ENCODE peak calls at places on chromosomes 4 and X, in six cellular contexts. One of them, this sample, is unnamed.
A peak's percentile ranks its signal among the peaks of the same experiment; 100 is the strongest.

GRCh38 chr4:37188100-37188499 is 56.4 kb upstream of the NWD2 start:
- DNase-seq in tibial nerve: no peak
- DNase-seq in glutamatergic neuron: no peak
- DNase-seq in IMR-90: no peak
- DNase-seq in Panc1: no peak
- DNase-seq in GM13976: no peak
- DNase-seq in this sample: no peak

GRCh38 chrX:130861462-130861861 is 41.5 kb downstream of the ENOX2 start:
- DNase-seq in tibial nerve: no peak
- DNase-seq in glutamatergic neuron: no peak
- DNase-seq in IMR-90: no peak
- DNase-seq in Panc1: no peak
- DNase-seq in GM13976: no peak
- DNase-seq in this sample: no peak

GRCh38 chr4:5809216-5809776 is 83.6 kb downstream of the CRMP1 start:
- DNase-seq in tibial nerve: no peak
- DNase-seq in glutamatergic neuron: no peak
- DNase-seq in IMR-90: peak; percentile 41
- DNase-seq in Panc1: no peak
- DNase-seq in GM13976: no peak
- DNase-seq in this sample: no peak

GRCh38 chrX:45598841-45599240 is 398.2 kb upstream of the DIPK2B start:
- DNase-seq in tibial nerve: no peak
- DNase-seq in glutamatergic neuron: no peak
- DNase-seq in IMR-90: peak; percentile 74
- DNase-seq in Panc1: no peak
- DNase-seq in GM13976: no peak
- DNase-seq in this sample: no peak

GRCh38 chr4:122827258-122827887 is 742 bp downstream of the FGF2 start:
- DNase-seq in tibial nerve: peak; percentile 25
- DNase-seq in glutamatergic neuron: peak; percentile 70
- DNase-seq in IMR-90: peak; percentile 25
- DNase-seq in Panc1: no peak
- DNase-seq in GM13976: peak; percentile 71
- DNase-seq in this sample: peak; percentile 22

GRCh38 chrX:47515941-47516649 is 33.1 kb upstream of the ZNF41 start:
- DNase-seq in tibial nerve: no peak
- DNase-seq in glutamatergic neuron: no peak
- DNase-seq in IMR-90: peak; percentile 45
- DNase-seq in Panc1: no peak
- DNase-seq in GM13976: no peak
- DNase-seq in this sample: no peak

GRCh38 chr4:186541801-186542200 is 13.6 kb downstream of the MTNR1A start:
- DNase-seq in tibial nerve: no peak
- DNase-seq in glutamatergic neuron: no peak
- DNase-seq in IMR-90: no peak
- DNase-seq in Panc1: no peak
- DNase-seq in GM13976: no peak
- DNase-seq in this sample: no peak

GRCh38 chr4:122555216-122555615 is 65.7 kb downstream of the IL21 start:
- DNase-seq in tibial nerve: no peak
- DNase-seq in glutamatergic neuron: no peak
- DNase-seq in IMR-90: no peak
- DNase-seq in Panc1: no peak
- DNase-seq in GM13976: no peak
- DNase-seq in this sample: no peak

GRCh38 chr4:1752284-1753041 is 31.1 kb downstream of the TACC3 start:
- DNase-seq in tibial nerve: no peak
- DNase-seq in glutamatergic neuron: no peak
- DNase-seq in IMR-90: peak; percentile 7
- DNase-seq in Panc1: no peak
- DNase-seq in GM13976: no peak
- DNase-seq in this sample: no peak

GRCh38 chr4:24743931-24744330 is 51.4 kb upstream of the SOD3 start:
- DNase-seq in tibial nerve: no peak
- DNase-seq in glutamatergic neuron: no peak
- DNase-seq in IMR-90: peak; percentile 4
- DNase-seq in Panc1: no peak
- DNase-seq in GM13976: no peak
- DNase-seq in this sample: no peak

GRCh38 chr4:48228887-48229462 is 40.7 kb downstream of the TEC start:
- DNase-seq in tibial nerve: no peak
- DNase-seq in glutamatergic neuron: no peak
- DNase-seq in IMR-90: peak; percentile 1
- DNase-seq in Panc1: no peak
- DNase-seq in GM13976: no peak
- DNase-seq in this sample: no peak

GRCh38 chr4:183838987-183839712 is 66.0 kb upstream of the STOX2 start:
- DNase-seq in tibial nerve: no peak
- DNase-seq in glutamatergic neuron: no peak
- DNase-seq in IMR-90: peak; percentile 15
- DNase-seq in Panc1: no peak
- DNase-seq in GM13976: no peak
- DNase-seq in this sample: no peak

GRCh38 chrX:98523026-98523425 is 1639.3 kb downstream of the RPA4 start:
- DNase-seq in tibial nerve: no peak
- DNase-seq in glutamatergic neuron: no peak
- DNase-seq in IMR-90: no peak
- DNase-seq in Panc1: no peak
- DNase-seq in GM13976: no peak
- DNase-seq in this sample: no peak

GRCh38 chr4:169383724-169384123 is 113.0 kb upstream of the SH3RF1 start:
- DNase-seq in tibial nerve: no peak
- DNase-seq in glutamatergic neuron: no peak
- DNase-seq in IMR-90: peak; percentile 97
- DNase-seq in Panc1: no peak
- DNase-seq in GM13976: no peak
- DNase-seq in this sample: no peak

GRCh38 chr4:3311095-3311372 is 18.2 kb downstream of the RGS12 start:
- DNase-seq in tibial nerve: no peak
- DNase-seq in glutamatergic neuron: no peak
- DNase-seq in IMR-90: no peak
- DNase-seq in Panc1: no peak
- DNase-seq in GM13976: no peak
- DNase-seq in this sample: no peak

GRCh38 chr4:101994247-101994775 is 203.8 kb downstream of the BANK1 start:
- DNase-seq in tibial nerve: no peak
- DNase-seq in glutamatergic neuron: no peak
- DNase-seq in IMR-90: no peak
- DNase-seq in Panc1: no peak
- DNase-seq in GM13976: no peak
- DNase-seq in this sample: no peak

GRCh38 chr4:101987623-101988243 is 197.2 kb downstream of the BANK1 start:
- DNase-seq in tibial nerve: no peak
- DNase-seq in glutamatergic neuron: no peak
- DNase-seq in IMR-90: no peak
- DNase-seq in Panc1: no peak
- DNase-seq in GM13976: no peak
- DNase-seq in this sample: no peak

GRCh38 chr4:101989551-101989950 is 199.0 kb downstream of the BANK1 start:
- DNase-seq in tibial nerve: no peak
- DNase-seq in glutamatergic neuron: no peak
- DNase-seq in IMR-90: no peak
- DNase-seq in Panc1: no peak
- DNase-seq in GM13976: no peak
- DNase-seq in this sample: no peak

GRCh38 chr4:101993841-101994221 is 203.3 kb downstream of the BANK1 start:
- DNase-seq in tibial nerve: no peak
- DNase-seq in glutamatergic neuron: no peak
- DNase-seq in IMR-90: no peak
- DNase-seq in Panc1: no peak
- DNase-seq in GM13976: no peak
- DNase-seq in this sample: no peak

DNA sequence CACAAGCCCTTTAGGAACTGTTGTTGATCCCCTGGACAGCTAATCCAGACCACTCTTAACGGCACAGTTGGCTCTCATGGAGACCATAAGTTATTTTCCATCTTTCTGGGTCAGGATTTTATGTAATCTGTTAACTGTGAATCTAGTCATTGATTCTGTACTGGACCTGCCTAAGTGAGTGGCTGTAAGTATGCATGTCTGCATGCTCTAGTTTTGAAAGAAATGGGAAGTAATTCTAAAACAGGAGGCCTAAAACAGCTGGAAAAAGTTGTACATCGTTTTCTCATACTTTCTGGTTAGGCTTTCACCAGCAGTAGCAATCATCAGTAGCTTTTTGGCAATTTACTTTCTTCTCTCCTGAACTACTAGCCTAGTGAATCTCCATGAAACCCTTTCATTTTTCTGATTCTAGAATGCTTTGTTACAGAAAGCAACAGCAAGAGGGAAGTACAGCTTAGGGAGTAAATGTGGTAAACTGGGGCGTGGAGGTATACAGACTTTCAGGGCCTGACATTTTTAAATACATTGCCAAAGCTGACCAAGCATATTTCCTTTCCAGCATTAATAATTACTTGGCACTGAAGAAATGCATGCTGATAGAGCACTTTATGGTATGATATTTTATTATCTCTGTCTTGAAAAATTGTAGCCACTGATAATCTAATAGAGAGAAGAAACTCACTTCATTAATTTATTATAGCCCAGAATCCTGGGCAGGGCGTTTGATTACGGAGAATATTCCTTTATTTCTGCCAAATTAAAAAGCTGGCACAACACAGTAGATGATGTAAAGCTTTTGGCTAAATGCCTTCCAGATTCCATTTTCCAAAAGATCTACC is 202.7 kb downstream of the BANK1 start:
- DNase-seq in tibial nerve: no peak
- DNase-seq in glutamatergic neuron: no peak
- DNase-seq in IMR-90: no peak
- DNase-seq in Panc1: no peak
- DNase-seq in GM13976: no peak
- DNase-seq in this sample: no peak
- TF ChIP-seq CTCF in tibial nerve: no peak
- TF ChIP-seq CTCF in glutamatergic neuron: no peak
- TF ChIP-seq CTCF in IMR-90: no peak
- TF ChIP-seq CTCF in Panc1: no peak
- TF ChIP-seq CTCF in GM13976: no peak
- TF ChIP-seq CTCF in this sample: no peak

DNA sequence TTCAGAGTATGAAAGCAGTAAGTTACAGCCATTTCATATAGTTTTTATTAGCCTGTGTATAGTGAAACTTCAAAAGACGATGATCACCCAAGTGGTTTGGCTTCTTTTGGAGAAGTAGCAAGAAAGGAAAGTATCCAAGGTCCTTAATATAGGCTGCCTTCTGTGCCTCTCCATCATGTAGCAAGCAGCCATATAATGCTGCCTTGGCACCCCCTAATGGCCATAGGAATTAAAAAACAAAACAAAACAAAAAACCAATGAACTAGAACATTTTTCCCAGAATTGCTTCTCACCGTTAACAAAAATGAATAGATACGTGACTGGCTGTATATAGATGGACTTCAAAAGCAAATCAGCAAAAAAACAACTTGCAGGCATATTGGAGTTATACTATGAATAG is 18.9 kb downstream of the LAMP2 start:
- DNase-seq in tibial nerve: no peak
- DNase-seq in glutamatergic neuron: no peak
- DNase-seq in IMR-90: no peak
- DNase-seq in Panc1: no peak
- DNase-seq in GM13976: peak; percentile 26
- DNase-seq in this sample: no peak
- TF ChIP-seq CTCF in tibial nerve: no peak
- TF ChIP-seq CTCF in glutamatergic neuron: peak; percentile 12
- TF ChIP-seq CTCF in IMR-90: peak; percentile 22
- TF ChIP-seq CTCF in Panc1: peak; percentile 49
- TF ChIP-seq CTCF in GM13976: no peak
- TF ChIP-seq CTCF in this sample: no peak

DNA sequence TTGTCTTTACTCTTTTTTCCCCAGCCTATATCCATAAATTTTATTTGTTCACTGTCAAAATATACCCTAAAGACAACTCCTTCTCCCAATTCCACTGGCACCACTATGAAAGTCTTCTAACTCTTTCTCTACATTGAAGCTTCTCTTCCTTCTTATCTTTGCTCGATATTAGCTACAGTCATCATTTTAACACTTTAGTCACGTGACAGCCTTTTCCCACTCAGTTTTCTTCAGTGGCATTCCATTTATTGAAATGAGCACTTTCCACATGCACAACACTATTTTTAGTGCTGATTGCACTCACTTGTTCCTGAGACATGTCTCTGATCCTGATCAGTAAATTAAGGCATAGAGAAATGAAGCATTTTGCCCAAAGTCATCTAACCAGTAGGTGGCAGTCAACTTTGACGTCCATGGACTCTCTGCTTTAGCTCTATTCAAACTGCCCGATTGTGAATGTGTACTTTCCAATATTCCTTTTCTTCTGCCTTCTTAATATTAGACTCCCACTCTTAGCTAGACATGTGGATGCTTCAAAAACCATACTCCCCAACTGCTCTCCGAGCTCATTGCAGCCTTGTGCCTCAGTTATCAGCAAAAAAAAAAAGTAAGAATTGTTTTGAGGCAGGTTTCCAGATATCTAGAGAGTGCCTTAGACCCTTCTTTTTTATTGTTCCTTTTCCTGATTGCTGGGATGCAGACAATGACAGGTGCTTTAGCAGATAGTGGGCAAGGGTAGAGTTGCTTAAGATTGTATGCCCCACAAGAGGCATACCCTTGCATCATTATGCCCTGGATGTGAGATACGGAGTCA is 394.4 kb upstream of the ADGRL3 start:
- DNase-seq in tibial nerve: no peak
- DNase-seq in glutamatergic neuron: no peak
- DNase-seq in IMR-90: peak; percentile 31
- DNase-seq in Panc1: peak; percentile 7
- DNase-seq in GM13976: peak; percentile 3
- DNase-seq in this sample: no peak
- TF ChIP-seq CTCF in tibial nerve: peak; percentile 44
- TF ChIP-seq CTCF in glutamatergic neuron: peak; percentile 69
- TF ChIP-seq CTCF in IMR-90: peak; percentile 51
- TF ChIP-seq CTCF in Panc1: peak; percentile 30
- TF ChIP-seq CTCF in GM13976: peak; percentile 33
- TF ChIP-seq CTCF in this sample: no peak

DNA sequence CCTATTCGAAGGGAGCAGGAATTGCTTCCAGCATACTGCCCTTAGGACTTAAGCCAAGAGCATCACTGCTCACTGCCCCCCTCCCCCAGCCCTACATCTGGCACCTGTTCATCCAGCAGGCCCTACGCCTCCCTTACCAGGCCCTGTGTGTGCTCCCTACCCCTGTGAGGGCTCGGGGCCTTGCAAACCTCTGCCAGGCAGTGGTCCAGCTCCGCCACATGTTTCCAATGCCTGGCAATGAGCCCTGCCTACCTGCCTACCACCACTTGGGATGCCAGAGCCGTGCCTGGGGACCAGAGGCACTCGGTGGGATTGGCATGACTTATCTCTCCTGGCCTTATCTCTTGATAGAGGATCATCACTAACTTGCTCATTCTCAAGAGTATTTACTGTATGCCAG is 27.5 kb upstream of the MTM1 start:
- DNase-seq in tibial nerve: no peak
- DNase-seq in glutamatergic neuron: no peak
- DNase-seq in IMR-90: no peak
- DNase-seq in Panc1: no peak
- DNase-seq in GM13976: no peak
- DNase-seq in this sample: no peak
- TF ChIP-seq CTCF in tibial nerve: no peak
- TF ChIP-seq CTCF in glutamatergic neuron: no peak
- TF ChIP-seq CTCF in IMR-90: no peak
- TF ChIP-seq CTCF in Panc1: no peak
- TF ChIP-seq CTCF in GM13976: no peak
- TF ChIP-seq CTCF in this sample: no peak